ENCODE peak calls at places on chromosome 2, in five cellular contexts. D, B, W, Z and E are unnamed samples. For H3K27me3, the result is how much of the 10 kb centered on the place peaks cover.

GRCh38 chr2:117068371-117068770 is 746.1 kb upstream of the DDX18 start:
- DNase-seq in D (no peak), B (no peak), W (no peak), Z (no peak), E (no peak)

GRCh38 chr2:234533631-234534030 is 36.8 kb upstream of the ARL4C start:
- DNase-seq in D (no peak), B (no peak), W (no peak), Z (no peak), E (no peak)

GRCh38 chr2:101826716-101827115 is 129.2 kb downstream of the MAP4K4 start:
- DNase-seq in D (no peak), B (no peak), W (no peak), Z (no peak), E (no peak)

GRCh38 chr2:60735496-60736250 is 20.4 kb upstream of the PAPOLG start:
- DNase-seq in D (peak), B (no peak), W (peak), Z (peak), E (no peak)

GRCh38 chr2:119950966-119951365 is 61.9 kb upstream of the EPB41L5 start:
- DNase-seq in D (no peak), B (no peak), W (no peak), Z (no peak), E (no peak)

GRCh38 chr2:239225921-239226561 is 174.8 kb downstream of the HDAC4 start:
- DNase-seq in D (no peak), B (no peak), W (no peak), Z (no peak), E (no peak)

GRCh38 chr2:105521616-105522015 is 122.8 kb upstream of the FHL2 start:
- DNase-seq in D (no peak), B (no peak), W (no peak), Z (no peak), E (no peak)

GRCh38 chr2:159762075-159762474 is 35.9 kb downstream of the CD302 start:
- DNase-seq in D (no peak), B (no peak), W (no peak), Z (no peak), E (no peak)

GRCh38 chr2:10410716-10411437 is 37.2 kb downstream of the ODC1 start:
- DNase-seq in D (peak), B (no peak), W (no peak), Z (no peak), E (no peak)

GRCh38 chr2:29253026-29253425 is 137.8 kb downstream of the CLIP4 start:
- DNase-seq in D (peak), B (no peak), W (no peak), Z (no peak), E (no peak)

GRCh38 chr2:240479561-240479960 is 44.1 kb downstream of the GPC1 start:
- DNase-seq in D (no peak), B (no peak), W (peak), Z (no peak), E (no peak)

GRCh38 chr2:95281071-95281470 is 6.8 kb downstream of the PROM2 start:
- DNase-seq in D (no peak), B (no peak), W (no peak), Z (no peak), E (no peak)

GRCh38 chr2:165697727-165698620 is 96.1 kb downstream of the GALNT3 start:
- DNase-seq in D (no peak), B (no peak), W (no peak), Z (no peak), E (no peak)

GRCh38 chr2:71607490-71607889 is 154.1 kb downstream of the DYSF start:
- DNase-seq in D (peak), B (no peak), W (no peak), Z (no peak), E (peak)

GRCh38 chr2:173215316-173215715 is 139.4 kb upstream of the CDCA7 start:
- DNase-seq in D (no peak), B (no peak), W (no peak), Z (no peak), E (no peak)

GRCh38 chr2:28296904-28297303 is 95.8 kb upstream of the FOSL2 start:
- DNase-seq in D (no peak), B (no peak), W (no peak), Z (no peak), E (no peak)

GRCh38 chr2:233668605-233669260 is 3.0 kb upstream of the UGT1A9 start:
- DNase-seq in D (no peak), B (peak), W (no peak), Z (no peak), E (no peak)

GRCh38 chr2:28547906-28548600 is 52.2 kb downstream of the PLB1 start:
- DNase-seq in D (no peak), B (no peak), W (no peak), Z (no peak), E (no peak)

GRCh38 chr2:150585221-150585971 is 97.9 kb upstream of the RND3 start:
- DNase-seq in D (no peak), B (no peak), W (no peak), Z (no peak), E (no peak)

GRCh38 chr2:29052811-29053210 is 21.5 kb downstream of the PCARE start:
- DNase-seq in D (no peak), B (no peak), W (no peak), Z (no peak), E (no peak)

GRCh38 chr2:27800856-27801255 is 29.3 kb downstream of the MRPL33 start:
- DNase-seq in D (no peak), B (no peak), W (no peak), Z (no peak), E (no peak)

GRCh38 chr2:28450901-28451565 is 44.8 kb upstream of the PLB1 start:
- DNase-seq in D (no peak), B (no peak), W (no peak), Z (no peak), E (no peak)

GRCh38 chr2:232721261-232721660 is 24.1 kb downstream of the GIGYF2 start:
- DNase-seq in D (no peak), B (no peak), W (no peak), Z (no peak), E (no peak)

GRCh38 chr2:240685771-240686371 is 3.2 kb upstream of the AQP12B start:
- DNase-seq in D (peak), B (no peak), W (no peak), Z (no peak), E (no peak)

GRCh38 chr2:105364436-105365139 is 27.2 kb downstream of the C2orf49 start:
- DNase-seq in D (no peak), B (no peak), W (no peak), Z (no peak), E (no peak)

GRCh38 chr2:162011718-162012564 is 62.1 kb downstream of the DPP4 start:
- DNase-seq in D (no peak), B (no peak), W (peak), Z (no peak), E (peak)

GRCh38 chr2:30373881-30374302 is 73.2 kb upstream of the LCLAT1 start:
- DNase-seq in D (no peak), B (no peak), W (no peak), Z (no peak), E (no peak)

GRCh38 chr2:156430236-156430977 is 5.8 kb upstream of the GPD2 start:
- DNase-seq in D (no peak), B (no peak), W (no peak), Z (no peak), E (no peak)

GRCh38 chr2:25323612-25324189 is 18.0 kb downstream of the DNMT3A start:
- DNase-seq in D (no peak), B (no peak), W (no peak), Z (peak), E (no peak)

GRCh38 chr2:151070253-151070652 is 191.4 kb downstream of the RBM43 start:
- DNase-seq in D (no peak), B (no peak), W (no peak), Z (no peak), E (no peak)

GRCh38 chr2:108911807-108912628 is 77.0 kb downstream of the EDAR start:
- DNase-seq in D (no peak), B (no peak), W (no peak), Z (no peak), E (no peak)

GRCh38 chr2:30768708-30769580 is 38.3 kb downstream of the CAPN13 start:
- DNase-seq in D (no peak), B (no peak), W (no peak), Z (no peak), E (no peak)

GRCh38 chr2:168120310-168120709 is 127.1 kb downstream of the STK39 start:
- DNase-seq in D (no peak), B (no peak), W (no peak), Z (no peak), E (no peak)
- H3K27me3 ChIP-seq in D (under half), B (under half), W (under half), Z (under half), E (under half)

DNA sequence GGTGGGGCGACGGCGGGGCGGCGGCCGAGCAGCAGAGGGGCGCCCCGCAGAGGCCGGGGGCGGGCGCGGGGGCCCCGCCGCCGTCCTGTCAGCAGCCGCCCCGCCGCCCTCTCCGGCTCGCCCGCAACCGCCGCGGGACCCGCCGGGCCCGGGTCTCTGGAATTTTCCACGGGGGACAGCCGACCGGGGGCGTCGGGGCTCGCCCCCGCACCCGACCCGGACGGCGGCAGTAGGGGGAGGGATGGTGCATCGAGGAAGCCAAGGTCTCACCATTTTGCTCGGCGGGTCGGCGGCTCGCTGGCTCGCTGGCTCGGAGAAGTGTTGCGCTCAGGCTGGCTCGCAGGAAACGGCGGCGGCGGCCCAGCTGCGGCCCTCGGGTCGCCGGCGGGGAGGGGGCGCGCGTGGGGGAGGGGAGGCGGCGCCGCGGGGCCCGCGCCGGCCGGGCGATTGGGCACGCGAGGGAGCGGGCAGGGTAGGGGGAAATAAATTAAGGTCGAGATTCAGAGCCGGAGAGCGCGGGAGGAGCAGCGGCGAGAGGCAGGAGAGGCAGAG is 401 bp downstream of the PPP3R1 start:
- DNase-seq in D (peak), B (no peak), W (no peak), Z (peak), E (peak)
- H3K4me3 ChIP-seq in D (peak), B (peak), W (peak), Z (peak), E (no peak)

GRCh38 chr2:170716851-170717598 is 1.9 kb downstream of the SP5 start:
- DNase-seq in D (peak), B (no peak), W (no peak), Z (peak), E (no peak)
- H3K27me3 ChIP-seq in D (under half), B (half or more), W (under half), Z (half or more), E (under half)

GRCh38 chr2:202378661-202379338 is 2.7 kb downstream of the BMPR2 start:
- DNase-seq in D (no peak), B (no peak), W (no peak), Z (no peak), E (no peak)

GRCh38 chr2:202376460-202377307 is 557 bp downstream of the BMPR2 start:
- DNase-seq in D (peak), B (no peak), W (peak), Z (no peak), E (peak)

GRCh38 chr2:202375611-202376408 is at the start of gene BMPR2:
- DNase-seq in D (peak), B (peak), W (peak), Z (peak), E (peak)

GRCh38 chr2:202377308-202377736 is 1.2 kb downstream of the BMPR2 start:
- DNase-seq in D (peak), B (no peak), W (peak), Z (peak), E (no peak)

DNA sequence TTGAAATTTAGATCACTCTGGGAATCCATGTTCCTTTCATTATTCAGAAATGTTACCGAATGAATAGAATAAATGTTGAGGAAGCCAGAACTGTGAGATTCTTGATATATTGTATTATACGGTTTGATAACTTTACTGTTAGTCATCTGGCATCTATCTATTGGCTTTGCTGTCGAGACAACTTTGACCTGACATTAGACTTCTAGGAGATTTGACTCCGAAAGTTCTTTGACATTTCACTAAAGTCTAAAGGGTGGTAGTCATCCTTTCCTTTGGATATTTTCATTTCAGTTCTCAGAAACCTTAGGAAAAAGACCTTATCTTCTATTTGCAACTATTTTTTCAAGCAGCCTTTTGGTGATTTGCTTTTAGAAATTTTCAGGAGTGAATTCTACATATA is 1.9 kb downstream of the BMPR2 start:
- DNase-seq in D (no peak), B (no peak), W (no peak), Z (no peak), E (no peak)
- H3K4me3 ChIP-seq in D (peak), B (peak), W (peak), Z (peak), E (peak)